ENCODE peak calls at places on chromosomes 7 and 10, in nine cellular contexts. C is T-helper 1 cell; J is effector memory CD4-positive, alpha-beta T cell; W is stimulated activated CD4-positive, alpha-beta T cell treated with anti-CD3 and anti-CD28 coated beads, Interleukin-2, amount 100 ng/mL, for 48 hours; Z is HT1080; D is AG09319; H is NCI-H1092; F is KG1; Q is BJ. A is an unnamed sample.

GRCh38 chr7:36949711-36950600 is 225.7 kb upstream of the AOAH start:
- DNase-seq in C (no peak), D (no peak), H (no peak), Z (no peak), F (no peak), W (no peak), J (no peak), Q (no peak), A (no peak)

GRCh38 chr7:19522486-19522885 is 186.4 kb downstream of the POLR1F start:
- DNase-seq in Q (no peak), D (no peak), F (no peak), C (no peak), W (no peak), Z (peak; percentile 73), J (no peak), H (no peak), A (no peak)

GRCh38 chr10:13001041-13001886 is at the start of gene CCDC3:
- DNase-seq in F (no peak), D (no peak), J (no peak), W (no peak), C (peak; percentile 2), Q (no peak), Z (no peak), H (no peak), A (no peak)

GRCh38 chr10:24851595-24851994 is 100.8 kb downstream of the PRTFDC1 start:
- DNase-seq in D (no peak), J (no peak), H (peak; percentile 68), Q (no peak), F (no peak), W (no peak), C (no peak), Z (no peak), A (no peak)

GRCh38 chr10:122490786-122491680 is 29.7 kb downstream of the HTRA1 start:
- DNase-seq in C (peak; percentile 4), F (no peak), W (peak; percentile 16), D (no peak), Q (no peak), Z (no peak), J (peak; percentile 15), H (no peak), A (no peak)

GRCh38 chr7:550881-551614 is 31.4 kb upstream of the PDGFA start:
- DNase-seq in H (no peak), W (no peak), D (no peak), Q (no peak), F (no peak), Z (no peak), C (no peak), J (no peak), A (no peak)

GRCh38 chr7:98314469-98314868 is 33.0 kb downstream of the BRI3 start:
- DNase-seq in Q (no peak), D (no peak), H (no peak), Z (no peak), J (no peak), C (no peak), W (no peak), F (no peak), A (no peak)

GRCh38 chr7:63070696-63071095 is 928.0 kb upstream of the ZNF722 start:
- DNase-seq in Z (no peak), Q (no peak), D (no peak), F (no peak), J (no peak), C (no peak), W (no peak), H (no peak), A (no peak)

GRCh38 chr7:51034531-51035264 is 252.0 kb upstream of the GRB10 start:
- DNase-seq in W (no peak), Z (peak; percentile 19), H (no peak), F (no peak), C (no peak), Q (peak; percentile 49), J (no peak), D (no peak), A (no peak)

GRCh38 chr7:101550641-101551531 is 78.2 kb downstream of the MYL10 start:
- DNase-seq in J (no peak), Z (no peak), W (no peak), C (no peak), D (no peak), H (no peak), Q (no peak), F (no peak), A (no peak)

GRCh38 chr7:2488272-2488645 is 12.1 kb upstream of the GRIFIN start:
- DNase-seq in C (no peak), J (no peak), W (no peak), Z (no peak), H (no peak), F (no peak), Q (no peak), D (no peak), A (no peak)

GRCh38 chr10:79298403-79299244 is 48.6 kb upstream of the PPIF start:
- DNase-seq in H (no peak), F (no peak), Q (peak; percentile 84), W (peak; percentile 33), J (no peak), D (peak; percentile 84), Z (peak; percentile 99), C (no peak), A (no peak)

GRCh38 chr10:61068471-61068870 is 124.5 kb upstream of the RHOBTB1 start:
- DNase-seq in W (no peak), F (no peak), J (no peak), Q (no peak), C (no peak), H (no peak), D (no peak), Z (no peak), A (no peak)